ENCODE peak calls at places on chromosome 16, in seven cellular contexts. N is trophoblast cell; S is GOT3; M is stimulated activated CD4-positive, alpha-beta T cell treated with anti-CD3 and anti-CD28 coated beads, Interleukin-2, amount 100 ng/mL, for 24 hours; I is AG08395; E is RWPE1; G is neural crest cell. V is an unnamed sample.

GRCh38 chr16:53511403-53512280 is 8.6 kb upstream of the AKTIP start:
- DNase-seq in S (no peak), N (no peak), E (no peak), M (no peak), I (no peak), G (no peak), V (no peak)

GRCh38 chr16:18055411-18055916 is 281.1 kb downstream of the NPIPA8 start:
- DNase-seq in S (no peak), M (no peak), I (no peak), E (no peak), G (no peak), N (no peak), V (no peak)

GRCh38 chr16:77499373-77500285 is 64.8 kb upstream of the ADAMTS18 start:
- DNase-seq in M (no peak), I (peak; percentile 76), N (no peak), S (no peak), E (no peak), G (no peak), V (no peak)

GRCh38 chr16:88194397-88195020 is 188.2 kb upstream of the ZNF469 start:
- DNase-seq in S (no peak), E (no peak), N (no peak), G (no peak), I (peak; percentile 53), M (no peak), V (no peak)

GRCh38 chr16:47016700-47017133 is 43.2 kb upstream of the DNAJA2 start:
- DNase-seq in M (peak; percentile 19), E (no peak), I (no peak), G (no peak), S (no peak), N (no peak), V (no peak)

GRCh38 chr16:84599528-84600202 is 18.2 kb downstream of the COTL1 start:
- DNase-seq in I (peak; percentile 67), E (no peak), G (peak; percentile 57), S (peak; percentile 17), M (peak; percentile 77), N (no peak), V (no peak)

GRCh38 chr16:68910051-68910450 is 66.7 kb downstream of the TANGO6 start:
- DNase-seq in M (no peak), E (no peak), G (peak; percentile 3), N (peak; percentile 36), I (no peak), S (no peak), V (peak; percentile 11)

GRCh38 chr16:53131363-53132071 is 76.7 kb downstream of the CHD9 start:
- DNase-seq in E (peak; percentile 57), M (peak; percentile 71), S (no peak), I (peak; percentile 64), G (peak; percentile 24), N (peak; percentile 60), V (peak; percentile 11)

GRCh38 chr16:81123092-81123852 is 27.1 kb upstream of the GCSH start:
- DNase-seq in G (no peak), M (no peak), E (no peak), I (no peak), N (no peak), S (no peak), V (no peak)

GRCh38 chr16:49754495-49755290 is 101.2 kb downstream of the ZNF423 start:
- DNase-seq in I (peak; percentile 63), E (no peak), G (no peak), M (no peak), S (no peak), N (no peak), V (no peak)

GRCh38 chr16:24852281-24852721 is 6.5 kb downstream of the SLC5A11 start:
- DNase-seq in I (no peak), E (no peak), N (no peak), G (no peak), S (no peak), M (no peak), V (no peak)

GRCh38 chr16:70476272-70477020 is 22.1 kb downstream of the FCSK start:
- DNase-seq in E (peak; percentile 92), N (no peak), G (no peak), M (peak; percentile 53), S (no peak), I (peak; percentile 95), V (no peak)

GRCh38 chr16:87129771-87130170 is 187.4 kb downstream of the C16orf95 start:
- DNase-seq in M (no peak), G (no peak), S (no peak), N (peak; percentile 74), I (no peak), E (peak; percentile 62), V (no peak)

GRCh38 chr16:14427371-14427948 is 202.6 kb downstream of the PARN start:
- DNase-seq in I (no peak), M (no peak), S (no peak), N (no peak), E (no peak), G (no peak), V (no peak)

GRCh38 chr16:9012848-9013507 is 49.3 kb upstream of the USP7 start:
- DNase-seq in S (no peak), N (peak; percentile 1), M (no peak), E (no peak), G (peak; percentile 44), I (no peak), V (peak; percentile 65)

GRCh38 chr16:12459401-12459791 is 344.3 kb downstream of the CPPED1 start:
- DNase-seq in G (no peak), M (no peak), E (no peak), I (no peak), S (no peak), N (no peak), V (no peak)

GRCh38 chr16:87352818-87353217 is 30.8 kb downstream of the FBXO31 start:
- DNase-seq in N (no peak), S (no peak), E (no peak), I (no peak), G (no peak), M (no peak), V (no peak)

GRCh38 chr16:79601092-79601977 is 798 bp upstream of the MAF start:
- DNase-seq in N (peak; percentile 50), M (peak; percentile 45), G (peak; percentile 43), E (peak; percentile 41), S (no peak), I (peak; percentile 26), V (no peak)

GRCh38 chr16:81486555-81487061 is 42.0 kb downstream of the CMIP start:
- DNase-seq in G (no peak), E (no peak), M (no peak), I (peak; percentile 86), S (no peak), N (no peak), V (no peak)

GRCh38 chr16:85805442-85806045 is 6.0 kb downstream of the COX4I1 start:
- DNase-seq in E (no peak), M (no peak), I (no peak), S (no peak), G (no peak), N (no peak), V (no peak)

GRCh38 chr16:77190190-77190477 is 856 bp upstream of the MON1B start:
- DNase-seq in G (no peak), N (no peak), S (no peak), I (no peak), M (no peak), E (no peak), V (no peak)

GRCh38 chr16:27450836-27451341 is 48.9 kb downstream of the IL21R start:
- DNase-seq in E (no peak), M (no peak), I (no peak), N (no peak), S (no peak), G (no peak), V (no peak)

GRCh38 chr16:31214705-31215286 is 877 bp downstream of the TRIM72 start:
- DNase-seq in I (no peak), M (no peak), E (no peak), S (no peak), N (no peak), G (no peak), V (no peak)

GRCh38 chr16:35525979-35526590 is 2066.7 kb downstream of the TP53TG3F start:
- DNase-seq in N (no peak), S (no peak), G (no peak), I (no peak), E (no peak), M (no peak), V (peak; percentile 38)

GRCh38 chr16:69833357-69833781 is 71.2 kb downstream of the WWP2 start:
- DNase-seq in M (no peak), S (no peak), I (no peak), G (no peak), N (peak; percentile 30), E (no peak), V (no peak)

GRCh38 chr16:87648698-87649487 is 46.6 kb downstream of the JPH3 start:
- DNase-seq in M (no peak), G (no peak), S (no peak), N (no peak), I (no peak), E (no peak), V (no peak)

V was measured in NCI-H1930.